ENCODE peak calls at places on chromosomes 7 and 10, in four cellular contexts. X is small intestine, H is NCI-H1436, O is Daoy. Q is an unnamed sample.

GRCh38 chr10:6530211-6530840 is 49.8 kb downstream of the PRKCQ start:
- DNase-seq in H (no peak), O (no peak), X (peak), Q (no peak)

GRCh38 chr10:6296456-6297214 is 93.9 kb downstream of the PFKFB3 start:
- DNase-seq in H (no peak), O (no peak), X (peak), Q (no peak)

GRCh38 chr10:74039561-74040145 is 41.7 kb downstream of the VCL start:
- DNase-seq in O (no peak), X (no peak), H (no peak), Q (no peak)

GRCh38 chr10:33116293-33116697 is 158.3 kb upstream of the ITGB1 start:
- DNase-seq in H (peak), X (no peak), O (peak), Q (no peak)

GRCh38 chr10:93652857-93653256 is 40.5 kb downstream of the PDE6C start:
- DNase-seq in X (no peak), O (no peak), H (no peak), Q (no peak)

GRCh38 chr10:77286851-77287250 is 350.8 kb downstream of the KCNMA1 start:
- DNase-seq in X (no peak), O (no peak), H (no peak), Q (no peak)

GRCh38 chr10:49595713-49596492 is 14.2 kb upstream of the SLC18A3 start:
- DNase-seq in X (no peak), O (no peak), H (no peak), Q (no peak)

GRCh38 chr7:157682946-157683239 is 346.1 kb downstream of the DNAJB6 start:
- DNase-seq in O (no peak), H (no peak), X (no peak), Q (no peak)

GRCh38 chr7:11517853-11518252 is 314.1 kb downstream of the THSD7A start:
- DNase-seq in X (no peak), H (no peak), O (no peak), Q (no peak)

GRCh38 chr7:7870590-7870989 is 98.0 kb upstream of the GLCCI1 start:
- DNase-seq in O (no peak), H (no peak), X (no peak), Q (no peak)

GRCh38 chr10:48927198-48927597 is 12.4 kb downstream of the LRRC18 start:
- DNase-seq in H (no peak), O (no peak), X (no peak), Q (no peak)

GRCh38 chr10:88897019-88897853 is 17.2 kb downstream of the STAMBPL1 start:
- DNase-seq in H (no peak), X (peak), O (peak), Q (no peak)

GRCh38 chr10:60384708-60385398 is 4.8 kb downstream of the ANK3 start:
- DNase-seq in H (no peak), X (no peak), O (peak), Q (no peak)

GRCh38 chr7:77687747-77688144 is 8.5 kb upstream of the RSBN1L start:
- DNase-seq in O (no peak), H (no peak), X (no peak), Q (no peak)

GRCh38 chr10:126939706-126940105 is 34.5 kb downstream of the DOCK1 start:
- DNase-seq in H (no peak), X (no peak), O (no peak), Q (no peak)

GRCh38 chr7:131400833-131401593 is 73.3 kb downstream of the MKLN1 start:
- DNase-seq in O (no peak), H (no peak), X (peak), Q (no peak)

GRCh38 chr10:113552723-113553122 is at the start of gene HABP2:
- DNase-seq in X (no peak), O (no peak), H (no peak), Q (no peak)

GRCh38 chr10:30719832-30720231 is 90.3 kb upstream of the LYZL2 start:
- DNase-seq in X (no peak), H (no peak), O (no peak), Q (no peak)